ENCODE peak calls at places on chromosomes 4 and X, in five cellular contexts. B is foreskin fibroblast, H is ovary, X is upper lobe of right lung, F is PC-3. O is an unnamed sample.

GRCh38 chr4:18039113-18039512 is 17.6 kb upstream of the LCORL start:
- DNase-seq in F (no peak), B (no peak), X (no peak), H (no peak), O (peak)

GRCh38 chrX:13703135-13703534 is 14.2 kb downstream of the RAB9A start:
- DNase-seq in X (no peak), H (no peak), B (no peak), F (no peak), O (no peak)

GRCh38 chr4:113024373-113024772 is 25.1 kb upstream of the ANK2 start:
- DNase-seq in X (no peak), B (no peak), H (no peak), F (no peak), O (no peak)

GRCh38 chrX:152479525-152479924 is 28.4 kb upstream of the GABRA3 start:
- DNase-seq in B (no peak), X (no peak), F (no peak), H (no peak), O (no peak)

GRCh38 chr4:125492957-125493356 is 178.2 kb downstream of the FAT4 start:
- DNase-seq in H (no peak), B (no peak), X (no peak), F (no peak), O (no peak)

GRCh38 chrX:7316280-7316679 is 168.3 kb upstream of the PUDP start:
- DNase-seq in H (no peak), B (peak), F (peak), X (no peak), O (no peak)

GRCh38 chr4:187232201-187232600 is 508.5 kb upstream of the FAT1 start:
- DNase-seq in F (no peak), H (no peak), X (no peak), B (no peak), O (no peak)

GRCh38 chr4:144647095-144647959 is 1.4 kb downstream of the HHIP start:
- DNase-seq in B (no peak), F (no peak), X (no peak), H (no peak), O (no peak)

GRCh38 chrX:110142096-110142495 is 139.2 kb downstream of the TMEM164 start:
- DNase-seq in H (no peak), F (no peak), X (no peak), B (no peak), O (no peak)

GRCh38 chrX:13128104-13128503 is 83.7 kb upstream of the FAM9C start:
- DNase-seq in H (no peak), B (no peak), X (no peak), F (peak), O (no peak)

GRCh38 chr4:128787509-128788311 is 21.8 kb upstream of the JADE1 start:
- DNase-seq in B (no peak), X (no peak), F (peak), H (no peak), O (no peak)

GRCh38 chrX:14508025-14508690 is 21.2 kb upstream of the GLRA2 start:
- DNase-seq in X (no peak), B (no peak), F (peak), H (no peak), O (no peak)

GRCh38 chr4:169664615-169665014 is 44.2 kb downstream of the CLCN3 start:
- DNase-seq in X (no peak), B (no peak), F (no peak), H (no peak), O (no peak)

GRCh38 chr4:111641813-111642579 is 503.3 kb upstream of the FAM241A start:
- DNase-seq in X (no peak), B (peak), F (peak), H (no peak), O (peak)

GRCh38 chr4:185246453-185246852 is 37.1 kb downstream of the SNX25 start:
- DNase-seq in H (no peak), X (no peak), F (no peak), B (no peak), O (no peak)

GRCh38 chrX:70087857-70088256 is 25.6 kb downstream of the OTUD6A start:
- DNase-seq in H (no peak), F (peak), X (no peak), B (peak), O (no peak)

GRCh38 chr4:108049406-108049805 is 59.7 kb downstream of the HADH start:
- DNase-seq in F (no peak), H (no peak), X (no peak), B (no peak), O (no peak)

GRCh38 chr4:55675196-55675793 is 39.2 kb upstream of the NMU start:
- DNase-seq in H (no peak), F (no peak), X (no peak), B (no peak), O (no peak)

GRCh38 chr4:107854326-107855030 is 29.7 kb downstream of the SGMS2 start:
- DNase-seq in F (peak), X (no peak), H (no peak), B (no peak), O (no peak)

GRCh38 chr4:82797591-82798081 is 960 bp downstream of the SCD5 start:
- DNase-seq in H (peak), X (no peak), B (no peak), F (no peak), O (no peak)

GRCh38 chr4:153204247-153205027 is at the start of gene TRIM2:
- DNase-seq in F (peak), B (peak), H (peak), X (peak), O (no peak)

GRCh38 chr4:56843421-56843899 is 22.0 kb upstream of the SPINK2 start:
- DNase-seq in H (no peak), F (no peak), B (no peak), X (no peak), O (no peak)

GRCh38 chrX:39676434-39676833 is 421.3 kb downstream of the BCOR start:
- DNase-seq in H (no peak), F (no peak), X (no peak), B (no peak), O (no peak)

GRCh38 chr4:128570380-128570779 is 239.1 kb upstream of the JADE1 start:
- DNase-seq in X (no peak), B (peak), H (peak), F (peak), O (no peak)

GRCh38 chr4:145326491-145326890 is 146.1 kb upstream of the OTUD4 start:
- DNase-seq in H (no peak), F (no peak), B (no peak), X (no peak), O (no peak)

GRCh38 chr4:173182403-173182802 is 13.8 kb downstream of the GALNT7 start:
- DNase-seq in X (no peak), B (peak), H (no peak), F (peak), O (peak)

GRCh38 chr4:10180927-10181744 is 64.5 kb upstream of the WDR1 start:
- DNase-seq in X (no peak), B (peak), H (no peak), F (no peak), O (no peak)

GRCh38 chr4:82421796-82422560 is 8.3 kb downstream of the HNRNPDL start:
- DNase-seq in H (no peak), F (no peak), B (no peak), X (no peak), O (no peak)

GRCh38 chr4:86942185-86942666 is 7.4 kb downstream of the AFF1 start:
- DNase-seq in X (no peak), B (no peak), F (peak), H (no peak), O (no peak)

GRCh38 chrX:103817502-103817901 is 14.6 kb downstream of the RAB9B start:
- DNase-seq in X (no peak), F (peak), B (no peak), H (no peak), O (no peak)

GRCh38 chrX:136907626-136908025 is 27.1 kb upstream of the RBMX start:
- DNase-seq in B (no peak), F (no peak), X (no peak), H (no peak), O (no peak)

GRCh38 chr4:4541661-4542570 is at the start of gene STX18:
- DNase-seq in F (peak), X (peak), H (peak), B (peak), O (no peak)

GRCh38 chrX:132613801-132614200 is 125.0 kb upstream of the MBNL3 start:
- DNase-seq in B (no peak), F (no peak), X (no peak), H (no peak), O (no peak)

GRCh38 chrX:10986616-10987015 is 124.5 kb upstream of the HCCS start:
- DNase-seq in B (no peak), X (no peak), H (no peak), F (no peak), O (no peak)

GRCh38 chr4:22515888-22516541 is at the start of gene ADGRA3:
- DNase-seq in X (peak), H (peak), F (peak), B (peak), O (no peak)

DNA sequence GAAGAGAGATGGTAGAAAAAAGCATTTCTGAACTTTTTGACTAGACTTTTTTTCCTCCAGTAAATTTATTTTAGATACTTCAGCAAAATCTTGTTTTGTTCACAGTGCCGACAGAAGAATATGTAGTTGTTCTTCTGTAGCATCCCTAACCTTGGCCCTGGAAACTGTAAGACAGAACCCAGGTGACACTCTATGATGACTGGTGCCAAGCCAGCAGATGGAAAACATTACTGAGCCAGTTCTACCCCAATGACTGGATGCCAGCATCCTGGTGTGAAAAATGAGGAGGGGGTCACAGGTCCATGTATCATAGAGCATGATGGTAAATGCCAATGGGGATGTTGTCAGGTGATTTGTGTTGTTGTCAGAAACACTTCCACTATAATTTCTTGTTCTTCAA is 159.6 kb downstream of the RASL11B start:
- DNase-seq in F (no peak), X (no peak), B (no peak), H (no peak), O (no peak)
- TF ChIP-seq CTCF in F (no peak), X (no peak), B (no peak), H (no peak), O (no peak)

DNA sequence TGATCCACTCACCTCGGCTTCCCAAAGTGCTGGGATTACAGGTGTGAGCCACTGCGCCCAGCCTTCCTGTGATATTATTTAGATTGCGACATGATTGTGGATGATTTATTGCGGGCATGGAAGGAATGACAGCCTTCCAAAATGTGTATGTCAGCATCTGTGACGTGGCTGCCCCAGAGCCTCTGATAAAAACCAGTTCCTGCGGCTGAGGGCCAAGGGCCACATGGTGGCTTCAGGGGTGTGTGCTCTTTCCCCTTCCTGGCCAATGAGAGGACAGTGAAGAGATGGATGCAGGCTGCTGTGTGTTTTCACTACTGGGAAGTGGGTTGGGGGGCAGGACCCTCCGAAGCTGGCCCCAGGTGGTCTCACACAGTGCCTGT is 57.4 kb upstream of the HGFAC start:
- DNase-seq in H (no peak), B (no peak), F (no peak), X (no peak), O (no peak)
- H3K4me3 ChIP-seq in H (no peak), B (no peak), F (no peak), X (peak), O (peak)

DNA sequence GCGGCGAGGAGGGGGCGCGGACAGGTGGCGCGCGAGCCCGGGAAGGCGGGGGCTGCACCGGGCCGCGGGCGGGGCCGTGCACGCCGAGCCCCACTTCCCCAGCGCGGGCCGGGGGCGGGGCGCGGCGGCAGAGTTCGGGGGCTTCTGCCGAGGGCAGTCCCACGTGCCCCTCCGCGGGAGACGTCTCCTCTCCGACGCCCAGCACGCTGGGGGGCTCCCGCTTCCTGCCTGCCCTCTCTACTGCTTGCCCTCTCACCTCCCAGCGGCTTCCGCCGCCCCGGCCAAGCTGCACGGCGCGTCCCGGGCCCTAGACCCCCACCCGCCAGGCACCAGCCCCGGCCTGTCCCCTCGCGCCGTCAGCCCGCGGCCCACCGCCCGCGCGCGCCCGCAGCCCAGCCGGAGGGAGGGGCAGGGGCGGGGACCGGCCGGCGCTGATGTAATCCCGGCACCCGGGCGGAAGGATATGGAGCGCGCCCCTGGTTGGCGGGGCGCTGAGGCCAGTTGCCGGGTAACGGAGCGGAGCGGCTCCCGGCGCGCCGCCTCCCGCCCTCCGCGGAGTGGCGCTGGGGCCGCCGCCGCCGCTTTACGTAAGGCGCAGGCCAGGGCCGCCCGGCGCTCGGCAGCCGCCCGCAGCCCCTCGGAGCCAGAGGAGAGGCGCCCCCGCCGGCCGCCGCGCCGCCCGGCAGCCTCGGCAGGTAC is at the start of gene KIAA0232:
- DNase-seq in H (peak), B (peak), F (peak), X (peak), O (no peak)
- TF ChIP-seq CTCF in H (no peak), B (no peak), F (no peak), X (no peak), O (no peak)

GRCh38 chr4:92304073-92304472 is 307 bp downstream of the GRID2 start:
- DNase-seq in H (no peak), B (no peak), F (peak), X (no peak), O (no peak)

GRCh38 chr4:92305878-92306520 is 2.2 kb downstream of the GRID2 start:
- DNase-seq in F (peak), B (no peak), X (no peak), H (no peak), O (no peak)

GRCh38 chr4:92303621-92304027 is at the start of gene GRID2:
- DNase-seq in F (peak), B (peak), X (peak), H (peak), O (no peak)

GRCh38 chr4:92305148-92305877 is 1.5 kb downstream of the GRID2 start:
- DNase-seq in F (peak), B (peak), X (peak), H (peak), O (no peak)

GRCh38 chr4:92304636-92305035 is 870 bp downstream of the GRID2 start:
- DNase-seq in B (no peak), F (no peak), X (no peak), H (no peak), O (no peak)
- H3K4me3 ChIP-seq in B (no peak), F (peak), X (no peak), H (no peak), O (no peak)

DNA sequence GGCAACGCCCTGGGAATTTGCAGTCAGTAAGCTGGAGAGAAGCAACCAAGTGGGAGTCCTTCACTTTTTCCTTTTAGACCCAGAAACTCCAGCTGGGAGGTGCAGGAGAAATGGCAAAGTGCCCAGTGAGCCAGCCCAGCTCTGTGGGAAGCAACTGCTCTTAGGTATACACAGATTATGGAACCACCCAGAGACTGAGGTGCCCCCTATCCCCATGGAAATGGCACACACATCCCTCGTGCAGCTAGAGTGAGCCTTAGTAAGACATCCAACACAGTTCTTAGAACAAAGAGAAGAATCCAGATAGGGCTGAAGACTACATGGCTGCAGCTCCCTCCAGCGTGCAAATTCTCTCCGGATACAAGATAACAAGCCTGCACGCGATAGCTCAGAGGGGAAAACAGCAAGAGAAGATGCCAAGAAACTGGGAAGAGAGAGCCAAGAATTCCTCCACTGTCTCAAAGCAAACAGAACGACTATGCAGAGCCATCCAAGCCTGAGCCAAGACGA is 26.6 kb upstream of the IRAK1 start:
- DNase-seq in B (peak), H (peak), F (no peak), X (no peak), O (no peak)
- TF ChIP-seq CTCF in B (peak), H (no peak), F (no peak), X (no peak), O (peak)

GRCh38 chr4:182770969-182771330 is 146.2 kb downstream of the DCTD start:
- DNase-seq in B (no peak), X (no peak), H (no peak), F (no peak), O (no peak)
- H3K4me3 ChIP-seq in B (no peak), X (no peak), H (no peak), F (no peak), O (no peak)

GRCh38 chr4:138867404-138867803 is 148.2 kb upstream of the NOCT start:
- DNase-seq in B (no peak), F (no peak), X (no peak), H (no peak), O (no peak)
- TF ChIP-seq CTCF in B (no peak), F (no peak), X (no peak), H (no peak), O (no peak)

DNA sequence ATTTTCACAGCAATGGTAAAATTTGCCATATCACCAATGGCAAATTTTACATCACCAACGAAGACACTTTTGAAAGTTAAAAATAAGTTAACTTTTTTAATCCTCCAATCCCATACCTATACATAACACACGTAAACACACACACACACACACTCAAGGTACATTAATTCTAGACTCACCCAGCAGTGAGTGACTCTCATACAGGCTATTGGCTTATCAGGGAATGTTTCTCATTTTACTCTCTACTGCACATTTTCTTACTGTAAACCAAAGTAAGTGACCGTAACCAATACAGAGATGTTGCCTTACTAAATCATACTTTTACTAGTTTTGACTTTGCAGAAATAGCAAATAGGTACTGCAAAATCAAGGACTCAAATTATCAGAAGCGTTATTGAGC is 2.3 kb downstream of the VEGFC start:
- DNase-seq in B (no peak), F (peak), X (no peak), H (no peak), O (no peak)
- H3K4me3 ChIP-seq in B (peak), F (peak), X (peak), H (no peak), O (no peak)

DNA sequence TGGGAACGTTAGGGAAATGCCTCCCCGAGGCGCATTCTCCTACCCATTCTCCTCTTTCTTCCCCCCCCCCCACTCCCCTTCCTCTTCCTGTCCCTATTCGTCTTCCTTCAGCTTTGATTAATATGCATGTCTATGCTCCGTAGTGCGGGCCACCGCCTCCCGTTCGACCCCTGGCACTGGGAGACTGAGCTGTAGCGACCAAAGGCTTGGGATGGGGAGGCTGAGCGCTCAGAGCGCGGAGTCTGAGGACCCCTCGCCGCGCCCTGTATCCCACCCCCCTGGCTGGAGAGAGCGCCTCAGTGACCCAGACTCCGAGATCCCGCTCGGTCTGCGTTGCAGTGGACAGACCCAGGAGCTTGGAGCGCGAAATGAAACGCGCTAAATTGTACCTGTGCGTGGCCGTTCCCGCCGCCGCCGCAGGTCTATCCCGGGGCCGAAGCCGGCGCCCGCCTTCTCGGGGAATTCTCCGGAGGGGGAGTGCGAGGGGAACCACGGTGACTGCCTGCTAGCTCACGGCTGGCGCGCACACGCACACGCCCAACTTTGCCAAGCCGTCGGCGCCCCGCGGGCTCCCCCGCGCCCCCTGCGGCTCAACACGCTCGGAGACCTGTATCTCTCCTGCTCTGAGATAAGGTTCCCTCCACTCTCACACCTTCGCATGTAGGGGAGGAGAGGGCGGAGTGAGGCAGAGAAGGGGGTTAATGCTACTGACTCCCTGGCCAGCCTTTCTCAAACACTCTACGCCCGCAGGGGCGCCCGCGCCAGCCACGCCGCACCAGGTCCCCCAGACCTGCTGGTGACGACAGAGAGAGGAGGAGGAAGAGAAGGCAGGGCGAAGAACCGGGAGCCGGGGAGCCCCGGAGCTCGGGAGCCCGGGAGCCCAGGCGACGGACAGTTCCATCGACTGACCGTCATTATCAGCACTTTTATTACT is 1.5 kb upstream of the PTCHD1 start:
- DNase-seq in X (no peak), F (no peak), H (no peak), B (no peak), O (no peak)
- TF ChIP-seq CTCF in X (no peak), F (no peak), H (no peak), B (no peak), O (no peak)

O was measured in epithelial cell of proximal tubule.